ENCODE peak calls at places on chromosomes 5 and 9, in five cellular contexts. One of them, this sample, is unnamed.

GRCh38 chr5:157892974-157893373 is 34.0 kb upstream of the CLINT1 start:
- DNase-seq in kidney epithelial cell: no peak
- DNase-seq in progenitor cell of endocrine pancreas: no peak
- DNase-seq in central memory CD8-positive, alpha-beta T cell: no peak
- DNase-seq in T-cell: no peak
- DNase-seq in this sample: no peak

GRCh38 chr5:82174128-82174918 is 103.8 kb downstream of the RPS23 start:
- DNase-seq in kidney epithelial cell: peak
- DNase-seq in progenitor cell of endocrine pancreas: peak
- DNase-seq in central memory CD8-positive, alpha-beta T cell: peak
- DNase-seq in T-cell: no peak
- DNase-seq in this sample: peak

GRCh38 chr9:90969021-90969675 is 167.5 kb downstream of the SYK start:
- DNase-seq in kidney epithelial cell: no peak
- DNase-seq in progenitor cell of endocrine pancreas: no peak
- DNase-seq in central memory CD8-positive, alpha-beta T cell: no peak
- DNase-seq in T-cell: no peak
- DNase-seq in this sample: no peak

GRCh38 chr9:137077758-137078693 is 709 bp downstream of the UAP1L1 start:
- DNase-seq in kidney epithelial cell: no peak
- DNase-seq in progenitor cell of endocrine pancreas: no peak
- DNase-seq in central memory CD8-positive, alpha-beta T cell: no peak
- DNase-seq in T-cell: peak
- DNase-seq in this sample: no peak

GRCh38 chr5:142767925-142768324 is 2.3 kb upstream of the ARHGAP26 start:
- DNase-seq in kidney epithelial cell: no peak
- DNase-seq in progenitor cell of endocrine pancreas: no peak
- DNase-seq in central memory CD8-positive, alpha-beta T cell: no peak
- DNase-seq in T-cell: no peak
- DNase-seq in this sample: no peak

GRCh38 chr5:169253071-169253470 is 47.9 kb downstream of the SLIT3 start:
- DNase-seq in kidney epithelial cell: no peak
- DNase-seq in progenitor cell of endocrine pancreas: no peak
- DNase-seq in central memory CD8-positive, alpha-beta T cell: no peak
- DNase-seq in T-cell: no peak
- DNase-seq in this sample: no peak

GRCh38 chr9:75551866-75552265 is 338.6 kb upstream of the PCSK5 start:
- DNase-seq in kidney epithelial cell: no peak
- DNase-seq in progenitor cell of endocrine pancreas: no peak
- DNase-seq in central memory CD8-positive, alpha-beta T cell: no peak
- DNase-seq in T-cell: no peak
- DNase-seq in this sample: no peak

GRCh38 chr9:108473209-108474112 is 382.3 kb downstream of the ACTL7B start:
- DNase-seq in kidney epithelial cell: no peak
- DNase-seq in progenitor cell of endocrine pancreas: no peak
- DNase-seq in central memory CD8-positive, alpha-beta T cell: no peak
- DNase-seq in T-cell: no peak
- DNase-seq in this sample: no peak

GRCh38 chr5:168176251-168176650 is 115.2 kb upstream of the WWC1 start:
- DNase-seq in kidney epithelial cell: no peak
- DNase-seq in progenitor cell of endocrine pancreas: no peak
- DNase-seq in central memory CD8-positive, alpha-beta T cell: no peak
- DNase-seq in T-cell: no peak
- DNase-seq in this sample: no peak

GRCh38 chr9:109452761-109453160 is 45.3 kb downstream of the PTPN3 start:
- DNase-seq in kidney epithelial cell: peak
- DNase-seq in progenitor cell of endocrine pancreas: no peak
- DNase-seq in central memory CD8-positive, alpha-beta T cell: no peak
- DNase-seq in T-cell: no peak
- DNase-seq in this sample: no peak

GRCh38 chr9:6565312-6565711 is 80.2 kb downstream of the GLDC start:
- DNase-seq in kidney epithelial cell: no peak
- DNase-seq in progenitor cell of endocrine pancreas: no peak
- DNase-seq in central memory CD8-positive, alpha-beta T cell: no peak
- DNase-seq in T-cell: no peak
- DNase-seq in this sample: no peak

GRCh38 chr5:124706729-124707361 is 39.6 kb downstream of the ZNF608 start:
- DNase-seq in kidney epithelial cell: no peak
- DNase-seq in progenitor cell of endocrine pancreas: peak
- DNase-seq in central memory CD8-positive, alpha-beta T cell: no peak
- DNase-seq in T-cell: no peak
- DNase-seq in this sample: peak

GRCh38 chr5:146544232-146544631 is 28.2 kb upstream of the GPR151 start:
- DNase-seq in kidney epithelial cell: no peak
- DNase-seq in progenitor cell of endocrine pancreas: no peak
- DNase-seq in central memory CD8-positive, alpha-beta T cell: no peak
- DNase-seq in T-cell: no peak
- DNase-seq in this sample: no peak

GRCh38 chr9:99057665-99058625 is 47.0 kb upstream of the TGFBR1 start:
- DNase-seq in kidney epithelial cell: no peak
- DNase-seq in progenitor cell of endocrine pancreas: no peak
- DNase-seq in central memory CD8-positive, alpha-beta T cell: peak
- DNase-seq in T-cell: peak
- DNase-seq in this sample: no peak

GRCh38 chr5:123182072-123182471 is 93.0 kb downstream of the PRDM6 start:
- DNase-seq in kidney epithelial cell: no peak
- DNase-seq in progenitor cell of endocrine pancreas: no peak
- DNase-seq in central memory CD8-positive, alpha-beta T cell: no peak
- DNase-seq in T-cell: no peak
- DNase-seq in this sample: no peak

GRCh38 chr9:137480686-137481683 is 21.9 kb upstream of the NSMF start:
- DNase-seq in kidney epithelial cell: no peak
- DNase-seq in progenitor cell of endocrine pancreas: no peak
- DNase-seq in central memory CD8-positive, alpha-beta T cell: no peak
- DNase-seq in T-cell: no peak
- DNase-seq in this sample: no peak

This sample was measured in iPS-NIHi11.